ENCODE peak calls at places on chromosomes 7 and 10, in six cellular contexts. O, S, A, Q, Z and E are unnamed samples.

GRCh38 chr10:5897504-5897903 is 7.5 kb downstream of the FBH1 start:
- DNase-seq in A (no peak), O (no peak), Z (no peak), Q (no peak), S (peak; percentile 24), E (no peak)

GRCh38 chr10:57094083-57094482 is 733.0 kb upstream of the ZWINT start:
- DNase-seq in A (no peak), Z (no peak), S (no peak), O (no peak), Q (no peak), E (no peak)

GRCh38 chr10:50275650-50276235 is 24.4 kb upstream of the ASAH2 start:
- DNase-seq in Z (peak; percentile 43), S (peak; percentile 62), O (peak; percentile 60), A (peak; percentile 59), Q (peak; percentile 68), E (no peak)

GRCh38 chr7:157831901-157832810 is 495.4 kb downstream of the DNAJB6 start:
- DNase-seq in S (no peak), A (no peak), Z (no peak), O (no peak), Q (peak; percentile 18), E (no peak)

GRCh38 chr7:103009466-103010219 is 65.0 kb downstream of the FBXL13 start:
- DNase-seq in S (peak; percentile 37), O (peak; percentile 25), Z (no peak), Q (peak; percentile 55), A (peak; percentile 30), E (no peak)

GRCh38 chr7:110964770-110965169 is 126.2 kb upstream of the LRRN3 start:
- DNase-seq in S (no peak), Z (no peak), Q (no peak), O (no peak), A (no peak), E (no peak)

GRCh38 chr10:6722616-6723004 is 142.5 kb upstream of the PRKCQ start:
- DNase-seq in O (no peak), A (no peak), S (no peak), Q (no peak), Z (no peak), E (no peak)

GRCh38 chr10:59585046-59585700 is 124.5 kb downstream of the SLC16A9 start:
- DNase-seq in Q (no peak), S (no peak), A (no peak), Z (peak; percentile 40), O (no peak), E (no peak)

GRCh38 chr7:40760293-40760964 is 625.6 kb downstream of the SUGCT start:
- DNase-seq in Z (no peak), O (no peak), A (no peak), Q (no peak), S (no peak), E (no peak)

GRCh38 chr10:24355289-24355688 is 146.4 kb downstream of the KIAA1217 start:
- DNase-seq in S (no peak), Z (no peak), O (no peak), A (no peak), Q (no peak), E (no peak)

GRCh38 chr10:88901610-88902327 is 21.7 kb downstream of the STAMBPL1 start:
- DNase-seq in Q (no peak), O (no peak), A (no peak), S (no peak), Z (no peak), E (no peak)

GRCh38 chr7:20330176-20330796 is 414 bp upstream of the ITGB8 start:
- DNase-seq in Q (peak; percentile 86), Z (peak; percentile 84), A (peak; percentile 93), S (peak; percentile 81), O (peak; percentile 76), E (peak; percentile 94)

GRCh38 chr10:110137142-110137545 is 70.3 kb upstream of the MXI1 start:
- DNase-seq in S (no peak), Z (no peak), O (no peak), A (peak; percentile 37), Q (no peak), E (no peak)

GRCh38 chr7:157412021-157412443 is 75.2 kb downstream of the DNAJB6 start:
- DNase-seq in A (no peak), S (no peak), Z (no peak), Q (no peak), O (no peak), E (no peak)

GRCh38 chr10:62231371-62231770 is 37.3 kb downstream of the RTKN2 start:
- DNase-seq in S (no peak), Q (no peak), Z (no peak), A (no peak), O (no peak), E (no peak)

GRCh38 chr7:42734568-42734967 is 177.3 kb downstream of the C7orf25 start:
- DNase-seq in S (no peak), O (no peak), A (no peak), Z (no peak), Q (no peak), E (no peak)

GRCh38 chr10:103660364-103661197 is 167.1 kb downstream of the NEURL1 start:
- DNase-seq in S (peak; percentile 48), Q (peak; percentile 67), O (no peak), A (peak; percentile 26), Z (no peak), E (peak; percentile 72)

GRCh38 chr10:85139124-85139523 is 810.7 kb downstream of the CCSER2 start:
- DNase-seq in S (no peak), O (no peak), Z (no peak), Q (no peak), A (peak; percentile 19), E (peak; percentile 73)

GRCh38 chr7:17988858-17989257 is 38.8 kb downstream of the PRPS1L1 start:
- DNase-seq in Q (no peak), Z (no peak), A (no peak), O (no peak), S (no peak), E (no peak)

GRCh38 chr10:58892039-58892665 is 284.3 kb upstream of the PHYHIPL start:
- DNase-seq in Q (no peak), O (no peak), S (no peak), A (no peak), Z (no peak), E (no peak)

GRCh38 chr10:22655312-22655973 is 58.9 kb downstream of the PIP4K2A start:
- DNase-seq in O (no peak), Q (no peak), Z (no peak), S (no peak), A (no peak), E (no peak)

GRCh38 chr7:142300689-142301088 is 42.8 kb upstream of the PRSS58 start:
- DNase-seq in Z (no peak), A (no peak), S (no peak), O (no peak), Q (no peak), E (no peak)

GRCh38 chr10:78859266-78859665 is 209.5 kb upstream of the ZMIZ1 start:
- DNase-seq in Z (no peak), S (no peak), O (peak; percentile 5), Q (no peak), A (no peak), E (no peak)

GRCh38 chr10:89236221-89236620 is 15.4 kb downstream of the LIPA start:
- DNase-seq in O (no peak), S (no peak), Q (no peak), A (no peak), Z (no peak), E (no peak)

GRCh38 chr10:2909921-2910320 is 157.4 kb upstream of the PFKP start:
- DNase-seq in A (no peak), O (no peak), Z (no peak), S (no peak), Q (no peak), E (no peak)

GRCh38 chr7:156017431-156017830 is 205.2 kb upstream of the SHH start:
- DNase-seq in Z (no peak), O (no peak), A (no peak), Q (no peak), S (peak; percentile 16), E (no peak)

GRCh38 chr10:99346247-99346646 is 17.1 kb downstream of the CNNM1 start:
- DNase-seq in Q (no peak), O (no peak), Z (no peak), A (no peak), S (no peak), E (no peak)

GRCh38 chr7:5661941-5662340 is 119.5 kb downstream of the RNF216 start:
- DNase-seq in S (no peak), A (no peak), Q (no peak), Z (peak; percentile 31), O (no peak), E (no peak)

GRCh38 chr10:27696466-27696865 is 49.2 kb downstream of the MKX start:
- DNase-seq in A (no peak), O (no peak), Q (no peak), S (no peak), Z (no peak), E (no peak)
- H3K4me1 ChIP-seq in A (peaks cover 6% of the 10 kb centered on the region), O (no peaks in the 10 kb centered on the region), Q (no peaks in the 10 kb centered on the region), S (no peaks in the 10 kb centered on the region), Z (no peaks in the 10 kb centered on the region), E (no peaks in the 10 kb centered on the region)

DNA sequence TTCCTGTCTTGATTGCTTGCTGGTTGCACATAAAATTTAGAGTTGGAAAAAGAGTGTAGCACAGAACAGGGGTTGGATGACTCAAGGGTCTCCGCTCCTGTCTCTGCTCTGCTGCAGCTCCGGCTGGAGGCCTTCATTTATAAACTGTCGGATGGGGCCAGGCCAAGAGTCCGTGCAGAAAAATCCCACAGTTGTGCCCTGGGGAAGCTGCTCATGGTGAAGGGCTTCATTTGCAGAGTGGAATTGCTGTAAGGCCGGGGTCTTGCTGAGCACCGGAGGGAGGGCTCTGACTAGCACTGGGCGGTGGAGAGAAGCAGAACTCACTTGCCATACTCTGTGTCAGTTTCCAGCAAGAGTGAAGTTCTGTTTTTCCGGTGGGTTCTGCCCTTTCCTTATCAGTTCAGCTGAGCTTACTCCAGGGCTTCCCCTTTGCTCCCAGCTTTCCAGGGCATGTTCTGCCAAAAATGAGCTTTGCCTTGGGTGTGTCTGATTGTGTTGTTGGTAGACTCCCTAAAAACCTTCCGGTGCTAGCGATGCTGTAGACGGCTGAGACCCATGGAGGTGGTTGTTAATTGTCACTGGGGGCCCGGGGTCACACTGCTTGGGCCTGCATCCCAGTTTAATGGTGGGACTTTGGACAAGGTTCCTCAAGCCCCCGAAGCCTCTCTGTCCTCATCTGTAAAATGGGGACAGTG is 67.2 kb downstream of the CAMK1D start:
- DNase-seq in Q (no peak), Z (no peak), O (no peak), S (no peak), A (no peak), E (no peak)
- TF ChIP-seq CTCF in Q (no peak), Z (no peak), O (no peak), S (no peak), A (no peak), E (no peak)

DNA sequence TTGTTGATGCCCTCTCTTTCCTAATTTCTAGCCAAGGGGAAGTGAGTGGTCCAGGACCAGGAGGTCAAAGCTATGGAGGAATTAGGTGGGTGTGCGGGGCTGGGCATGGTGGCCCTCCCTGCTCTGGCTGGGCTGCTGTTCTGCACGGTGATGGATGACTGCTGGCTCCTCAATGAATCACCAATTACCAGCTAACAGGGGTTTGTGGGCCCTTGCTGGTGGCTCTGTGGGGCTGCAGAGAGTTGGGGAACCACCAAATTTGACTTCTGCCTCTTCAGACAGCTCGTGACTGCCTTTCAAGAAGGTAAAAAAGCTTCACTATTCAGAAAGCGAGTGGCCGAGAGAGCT is 35.0 kb upstream of the HABP2 start:
- DNase-seq in O (no peak), Z (no peak), Q (no peak), S (no peak), A (no peak), E (no peak)
- H3K4me3 ChIP-seq in O (no peak overlapping the region), Z (no peak overlapping the region), Q (no peak overlapping the region), S (no peak overlapping the region), A (no peak overlapping the region), E (no peak overlapping the region)

GRCh38 chr10:125911145-125911544 is 14.8 kb downstream of the FANK1 start:
- DNase-seq in A (peak; percentile 70), O (peak; percentile 52), S (no peak), Z (no peak), Q (no peak), E (no peak)

GRCh38 chr10:125911990-125912389 is 15.6 kb downstream of the FANK1 start:
- DNase-seq in S (peak; percentile 90), Q (no peak), Z (no peak), A (peak; percentile 92), O (peak; percentile 86), E (no peak)

GRCh38 chr10:125916977-125917376 is 20.6 kb downstream of the FANK1 start:
- DNase-seq in Q (no peak), S (no peak), A (no peak), O (no peak), Z (no peak), E (no peak)
- H3K4me1 ChIP-seq in Q (peaks cover 8% of the 10 kb centered on the region), S (peaks cover 8% of the 10 kb centered on the region), A (peaks cover 36% of the 10 kb centered on the region), O (no peaks in the 10 kb centered on the region), Z (no peaks in the 10 kb centered on the region), E (no peaks in the 10 kb centered on the region)